ENCODE peak calls at places on chromosomes 16 and 17, in nine cellular contexts. N is MM.1S, K is HCT116, Y is neural progenitor cell, D is GM23338, P is hepatocyte, R is GM23248, X is SK-N-SH, G is PC-3. U is an unnamed sample.

GRCh38 chr17:42387663-42388380 is 420 bp downstream of the STAT3 start:
- DNase-seq in G (no peak), K (no peak), N (peak; percentile 18), R (peak; percentile 59), X (peak; percentile 26), P (peak; percentile 39), Y (peak; percentile 68), D (peak; percentile 78), U (peak; percentile 34)

GRCh38 chr16:52496051-52496876 is 50.7 kb downstream of the TOX3 start:
- DNase-seq in G (no peak), K (no peak), R (no peak), X (no peak), P (no peak), D (no peak), Y (no peak), N (no peak), U (no peak)

GRCh38 chr16:15427648-15428239 is 6.6 kb upstream of the BMERB1 start:
- DNase-seq in N (no peak), P (peak; percentile 57), G (peak; percentile 68), D (peak; percentile 48), R (peak; percentile 90), X (peak; percentile 75), Y (peak; percentile 45), K (peak; percentile 50), U (peak; percentile 63)

GRCh38 chr17:40473573-40474365 is 27.7 kb downstream of the TNS4 start:
- DNase-seq in G (no peak), Y (no peak), D (no peak), P (no peak), R (no peak), N (no peak), X (no peak), K (no peak), U (no peak)

GRCh38 chr16:1312903-1313302 is 3.5 kb downstream of the UBE2I start:
- DNase-seq in P (no peak), K (no peak), R (no peak), G (no peak), X (no peak), D (no peak), Y (no peak), N (no peak), U (no peak)

GRCh38 chr17:65131946-65132345 is 5.2 kb upstream of the RGS9 start:
- DNase-seq in X (no peak), G (peak; percentile 97), N (no peak), R (peak; percentile 96), K (no peak), D (no peak), P (peak; percentile 59), Y (no peak), U (no peak)

GRCh38 chr16:12002447-12003006 is 26.0 kb downstream of the SNX29 start:
- DNase-seq in D (no peak), X (no peak), N (no peak), K (no peak), Y (no peak), P (peak; percentile 41), R (peak; percentile 39), G (no peak), U (no peak)

GRCh38 chr17:7523033-7523432 is 25.8 kb upstream of the TNFSF12 start:
- DNase-seq in P (no peak), N (peak; percentile 8), K (peak; percentile 8), D (peak; percentile 94), Y (peak; percentile 39), R (peak; percentile 30), X (no peak), G (peak; percentile 3), U (peak; percentile 20)

GRCh38 chr16:522320-523096 is 5.0 kb upstream of the CAPN15 start:
- DNase-seq in D (no peak), K (no peak), X (no peak), G (no peak), N (no peak), Y (no peak), P (no peak), R (no peak), U (no peak)

GRCh38 chr16:30005341-30006094 is 5.3 kb downstream of the DOC2A start:
- DNase-seq in X (peak; percentile 91), K (no peak), P (peak; percentile 61), N (peak; percentile 45), Y (peak; percentile 70), D (peak; percentile 79), R (peak; percentile 75), G (peak; percentile 32), U (peak; percentile 59)

GRCh38 chr17:38421224-38421841 is 6.9 kb upstream of the ARHGAP23 start:
- DNase-seq in D (no peak), X (no peak), Y (peak; percentile 52), G (no peak), K (no peak), R (peak; percentile 65), P (peak; percentile 65), N (no peak), U (no peak)

GRCh38 chr16:48942996-48943395 is 333.0 kb upstream of the N4BP1 start:
- DNase-seq in G (no peak), X (no peak), K (no peak), D (no peak), P (no peak), Y (no peak), N (no peak), R (no peak), U (no peak)

DNA sequence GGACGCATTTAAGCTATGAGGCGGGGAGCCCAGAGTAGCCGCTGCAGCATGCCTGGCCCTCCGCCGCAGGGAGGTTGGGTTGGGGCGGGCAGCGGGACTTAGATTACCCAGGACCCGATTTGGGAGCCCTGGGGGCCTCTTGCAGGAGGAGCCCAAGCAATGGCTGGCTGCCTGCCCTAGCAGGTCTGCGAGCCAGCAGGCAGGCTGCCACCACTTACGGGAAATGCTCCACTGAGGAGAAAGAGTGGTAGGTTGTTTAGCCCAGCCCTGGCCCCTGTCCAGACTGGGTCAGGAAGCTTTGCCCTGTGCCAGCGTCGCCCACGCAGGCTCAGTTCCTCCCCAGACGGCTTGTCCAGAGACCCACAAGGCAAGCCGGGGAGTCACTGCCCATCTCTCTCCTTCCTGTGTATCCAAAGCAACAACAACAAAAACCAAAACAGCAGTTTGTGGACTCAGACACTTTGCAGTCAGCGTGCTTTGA is 10.3 kb upstream of the TVP23A start:
- DNase-seq in R (peak; percentile 93), G (peak; percentile 62), D (peak; percentile 30), K (no peak), X (peak; percentile 82), P (peak; percentile 75), Y (no peak), N (no peak), U (no peak)
- H2AFZ ChIP-seq in R (peak overlapping the region; percentile 67), G (peak overlapping the region; percentile 69), D (peak overlapping the region; percentile 91), K (no peak overlapping the region), X (peak overlapping the region; percentile 60), P (no peak overlapping the region), Y (peak overlapping the region; percentile 50), N (no peak overlapping the region), U (no peak overlapping the region)

DNA sequence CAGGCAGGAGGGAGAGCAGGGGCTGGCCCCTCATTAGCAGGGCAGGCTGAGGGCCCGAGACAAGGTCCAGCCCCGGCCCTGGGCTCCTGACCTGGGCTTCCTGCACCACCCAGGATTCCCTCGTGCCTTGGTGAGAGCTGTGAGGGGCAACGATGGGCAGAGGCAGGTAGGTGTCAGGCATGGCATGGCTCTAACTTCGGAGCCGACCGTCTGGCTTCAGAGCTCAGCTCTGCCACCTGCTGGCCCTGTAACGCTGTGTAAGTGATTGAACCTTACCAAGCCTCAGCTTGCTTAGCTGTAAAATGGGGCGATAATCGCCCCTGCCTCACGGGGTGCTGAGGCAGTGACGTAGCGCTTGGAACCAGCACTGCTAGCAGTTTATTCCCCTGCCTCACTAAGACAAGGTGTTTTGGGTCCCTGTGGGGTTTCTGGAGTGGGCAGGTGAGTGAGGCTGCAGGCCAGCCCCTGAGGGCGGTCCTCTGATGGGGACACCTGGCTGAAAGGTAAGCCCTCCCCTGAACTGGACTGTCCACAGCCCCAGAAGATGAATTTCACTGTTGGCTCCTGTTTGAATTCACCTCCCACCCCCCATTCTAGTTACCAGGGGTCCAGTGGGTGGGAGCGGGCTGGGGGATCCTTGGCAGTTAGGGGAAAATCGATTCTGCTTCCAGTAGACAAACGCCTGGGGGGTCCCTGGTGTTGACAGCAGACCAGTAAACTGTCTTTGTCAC is 184.8 kb upstream of the GSE1 start:
- DNase-seq in N (peak; percentile 24), G (peak; percentile 46), R (peak; percentile 46), P (no peak), K (peak; percentile 38), D (peak; percentile 76), Y (peak; percentile 60), X (peak; percentile 73), U (peak; percentile 64)
- TF ChIP-seq EZH2phosphoT487 in N (no peak), G (no peak), R (no peak), P (no peak), K (no peak), D (no peak), Y (no peak), X (no peak), U (no peak)

GRCh38 chr16:21257284-21257683 is 20.8 kb downstream of the CRYM start:
- DNase-seq in P (no peak), X (no peak), N (no peak), K (no peak), D (no peak), R (no peak), Y (no peak), G (no peak), U (no peak)
- H3K4me3 ChIP-seq in P (no peak overlapping the region), X (no peak overlapping the region), N (no peak overlapping the region), K (no peak overlapping the region), D (no peak overlapping the region), R (no peak overlapping the region), Y (no peak overlapping the region), G (no peak overlapping the region), U (no peak overlapping the region)

GRCh38 chr16:66927012-66927436 is 1.7 kb upstream of the RRAD start:
- DNase-seq in D (peak; percentile 40), N (no peak), K (no peak), P (peak; percentile 45), R (peak; percentile 94), G (peak; percentile 39), Y (no peak), X (no peak), U (no peak)

GRCh38 chr16:66926171-66926570 is 836 bp upstream of the RRAD start:
- DNase-seq in G (no peak), K (no peak), X (no peak), P (no peak), Y (no peak), N (no peak), R (peak; percentile 26), D (no peak), U (no peak)

GRCh38 chr16:66923866-66924265 is 1.5 kb downstream of the RRAD start:
- DNase-seq in G (no peak), K (no peak), Y (no peak), X (no peak), D (no peak), P (no peak), R (no peak), N (no peak), U (no peak)

GRCh38 chr16:66924527-66925321 is 611 bp downstream of the RRAD start:
- DNase-seq in N (peak; percentile 27), Y (peak; percentile 87), X (peak; percentile 94), R (peak; percentile 63), P (peak; percentile 75), K (no peak), D (peak; percentile 79), G (peak; percentile 23), U (no peak)

DNA sequence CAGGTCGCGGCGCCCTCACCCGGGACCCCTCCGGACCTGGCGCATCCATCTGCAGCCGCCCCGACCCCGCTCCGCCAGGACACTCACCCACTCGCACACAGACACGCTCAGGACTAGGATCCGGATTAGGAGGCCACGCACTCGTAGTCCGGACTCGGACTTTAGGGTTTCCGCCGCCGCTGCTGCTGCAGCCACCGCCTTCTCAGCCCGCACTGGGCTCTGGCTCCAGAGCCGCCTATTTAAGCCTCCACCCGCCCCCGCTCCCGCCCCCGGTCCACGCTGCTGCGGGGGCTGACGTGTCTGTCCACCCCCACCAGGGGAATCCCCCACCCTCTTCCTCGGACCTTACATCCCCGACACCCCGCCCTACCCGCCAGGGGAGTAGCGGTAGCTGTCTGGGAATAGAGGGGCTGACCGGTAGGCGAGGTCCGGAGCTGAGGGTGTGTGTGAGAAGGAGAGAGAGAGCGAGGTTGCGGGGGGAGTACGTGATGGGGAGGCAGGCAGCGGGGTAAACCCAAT is at the start of gene RRAD:
- DNase-seq in D (peak; percentile 50), R (peak; percentile 54), K (no peak), G (no peak), Y (peak; percentile 54), X (no peak), P (peak; percentile 48), N (no peak), U (no peak)
- H2AFZ ChIP-seq in D (peak within 1 kb of the TSS; percentile 93), R (peak within 1 kb of the TSS; percentile 47), K (no peak within 1 kb of the TSS), G (peak within 1 kb of the TSS; percentile 64), Y (peak within 1 kb of the TSS; percentile 71), X (no peak within 1 kb of the TSS), P (peak within 1 kb of the TSS; percentile 66), N (peak within 1 kb of the TSS; percentile 82), U (no peak within 1 kb of the TSS)